ENCODE peak calls at places on chromosomes 11 and 22, in eight cellular contexts. Z, H, C, M, R, Y, V and T are unnamed samples.

GRCh38 chr11:55474321-55474720 is 79.9 kb upstream of the OR4C15 start:
- DNase-seq in R (no peak), C (no peak), M (no peak), H (no peak), Z (no peak), Y (no peak), V (no peak), T (no peak)

GRCh38 chr22:47152938-47153337 is 390.5 kb downstream of the TBC1D22A start:
- DNase-seq in H (peak), C (no peak), Y (no peak), R (no peak), Z (no peak), V (no peak), M (no peak), T (no peak)

GRCh38 chr11:65316979-65317786 is 2.5 kb downstream of the CDC42EP2 start:
- DNase-seq in R (peak), C (no peak), M (peak), V (no peak), Z (peak), Y (no peak), H (peak), T (no peak)

GRCh38 chr11:116240661-116241060 is 532.1 kb downstream of the BUD13 start:
- DNase-seq in C (no peak), V (no peak), H (peak), Y (no peak), M (no peak), Z (no peak), R (no peak), T (no peak)

GRCh38 chr22:44881246-44881600 is 128.6 kb downstream of the PHF21B start:
- DNase-seq in V (no peak), C (no peak), Y (no peak), Z (no peak), R (no peak), H (no peak), M (no peak), T (no peak)

GRCh38 chr22:42299586-42300285 is 29.3 kb upstream of the TCF20 start:
- DNase-seq in Y (peak), C (no peak), H (peak), R (no peak), Z (peak), M (no peak), V (no peak), T (no peak)

GRCh38 chr11:120547301-120547700 is 35.8 kb downstream of the GRIK4 start:
- DNase-seq in V (no peak), H (peak), Y (no peak), R (no peak), Z (no peak), C (no peak), M (no peak), T (no peak)

GRCh38 chr11:87299041-87299481 is 261.3 kb downstream of the TMEM135 start:
- DNase-seq in R (peak), M (peak), H (no peak), V (no peak), Z (no peak), Y (no peak), C (no peak), T (no peak)

GRCh38 chr22:46366801-46367706 is 31.5 kb downstream of the TRMU start:
- DNase-seq in M (no peak), H (no peak), V (no peak), Y (no peak), C (no peak), R (no peak), Z (peak), T (no peak)

GRCh38 chr11:396511-396947 is 2.5 kb downstream of the PKP3 start:
- DNase-seq in C (no peak), V (no peak), Z (peak), R (peak), Y (no peak), H (peak), M (peak), T (no peak)

GRCh38 chr11:86740628-86741488 is 59.5 kb upstream of the PRSS23 start:
- DNase-seq in R (peak), Y (peak), M (peak), H (peak), Z (peak), V (no peak), C (peak), T (no peak)

GRCh38 chr22:19753996-19754700 is 6.4 kb upstream of the TBX1 start:
- DNase-seq in R (no peak), M (no peak), V (no peak), Z (no peak), C (no peak), H (no peak), Y (no peak), T (no peak)

GRCh38 chr22:26444777-26445176 is 15.7 kb downstream of the ASPHD2 start:
- DNase-seq in R (no peak), V (no peak), H (no peak), M (no peak), Z (no peak), C (no peak), Y (no peak), T (no peak)

GRCh38 chr11:85595285-85595884 is 31.8 kb downstream of the DLG2 start:
- DNase-seq in V (peak), Z (peak), M (peak), Y (no peak), R (no peak), C (no peak), H (peak), T (no peak)

GRCh38 chr11:10937416-10937815 is 79.6 kb upstream of the ZBED5 start:
- DNase-seq in V (no peak), Y (no peak), C (no peak), R (no peak), H (no peak), M (no peak), Z (no peak), T (no peak)

GRCh38 chr11:93895106-93895862 is 44.9 kb upstream of the VSTM5 start:
- DNase-seq in V (peak), Z (peak), R (peak), Y (peak), H (peak), C (peak), M (peak), T (no peak)

GRCh38 chr11:68053981-68054812 is 15.4 kb downstream of the TCIRG1 start:
- DNase-seq in Z (no peak), C (no peak), V (no peak), H (no peak), R (no peak), Y (no peak), M (no peak), T (no peak)

GRCh38 chr22:17743661-17744411 is 30.4 kb downstream of the BID start:
- DNase-seq in C (no peak), R (no peak), Y (no peak), Z (no peak), V (no peak), M (no peak), H (no peak), T (no peak)

GRCh38 chr11:44241851-44242250 is 68.1 kb downstream of the ALX4 start:
- DNase-seq in C (no peak), Y (no peak), R (no peak), M (no peak), Z (no peak), H (no peak), V (no peak), T (no peak)

GRCh38 chr11:10751581-10751940 is 515 bp downstream of the CTR9 start:
- DNase-seq in C (no peak), Y (no peak), M (no peak), H (no peak), V (no peak), R (no peak), Z (no peak), T (no peak)

GRCh38 chr11:46930089-46930488 is 6.5 kb upstream of the CSTPP1 start:
- DNase-seq in Y (no peak), R (no peak), Z (no peak), H (peak), M (peak), C (no peak), V (no peak), T (no peak)

GRCh38 chr11:91686700-91687099 is 537.9 kb upstream of the FAT3 start:
- DNase-seq in R (no peak), C (no peak), V (peak), Z (no peak), Y (no peak), H (no peak), M (no peak), T (no peak)

GRCh38 chr22:49948958-49949913 is 11.3 kb upstream of the PIM3 start:
- DNase-seq in V (no peak), H (no peak), Y (no peak), R (peak), C (no peak), Z (no peak), M (peak), T (no peak)

GRCh38 chr11:112886707-112887370 is 74.4 kb upstream of the NCAM1 start:
- DNase-seq in Y (no peak), Z (no peak), V (no peak), H (peak), R (no peak), C (no peak), M (no peak), T (no peak)

GRCh38 chr11:101563166-101563565 is 20.6 kb downstream of the TRPC6 start:
- DNase-seq in R (no peak), M (no peak), V (no peak), C (no peak), Y (no peak), H (no peak), Z (no peak), T (no peak)

GRCh38 chr11:19873730-19874129 is 161.1 kb downstream of the NAV2 start:
- DNase-seq in Z (peak), R (no peak), H (no peak), Y (no peak), V (no peak), M (no peak), C (no peak), T (peak)